ENCODE peak calls at places on chromosomes 4 and X, in nine cellular contexts. F, H, N, E, O, P, W, K and U are unnamed samples.

GRCh38 chrX:137194164-137194563 is 160.4 kb upstream of the GPR101 start:
- DNase-seq in N (peak), F (no peak), E (no peak), O (peak), K (peak), H (peak), P (no peak), W (no peak), U (no peak)

GRCh38 chr4:10260777-10261176 is 144.2 kb upstream of the WDR1 start:
- DNase-seq in K (no peak), F (no peak), W (no peak), H (no peak), N (no peak), O (no peak), P (no peak), E (no peak), U (no peak)

GRCh38 chr4:123443401-123444297 is 47.1 kb downstream of the SPRY1 start:
- DNase-seq in K (peak), F (no peak), P (no peak), H (peak), O (peak), N (no peak), E (no peak), W (no peak), U (peak)

GRCh38 chr4:4569036-4569435 is 27.2 kb upstream of the STX18 start:
- DNase-seq in H (no peak), P (no peak), O (no peak), K (no peak), E (no peak), F (no peak), W (no peak), N (no peak), U (no peak)

GRCh38 chr4:10085386-10085785 is 31.2 kb downstream of the WDR1 start:
- DNase-seq in W (no peak), F (no peak), H (no peak), P (no peak), N (no peak), O (no peak), E (no peak), K (no peak), U (no peak)

GRCh38 chr4:57303012-57303751 is 193.0 kb upstream of the IGFBP7 start:
- DNase-seq in W (no peak), K (no peak), P (no peak), O (peak), N (no peak), H (peak), F (no peak), E (no peak), U (no peak)

GRCh38 chr4:176406297-176406696 is 86.5 kb downstream of the SPCS3 start:
- DNase-seq in F (no peak), K (no peak), W (no peak), H (no peak), O (no peak), N (no peak), P (no peak), E (no peak), U (no peak)

GRCh38 chr4:121876976-121877773 is 6.9 kb upstream of the BBS7 start:
- DNase-seq in E (no peak), F (no peak), O (no peak), P (no peak), N (no peak), W (no peak), H (no peak), K (peak), U (no peak)

GRCh38 chr4:122652379-122652778 is 31.5 kb upstream of the IL21 start:
- DNase-seq in H (peak), K (peak), W (peak), O (peak), P (no peak), F (peak), E (no peak), N (peak), U (no peak)

GRCh38 chr4:32485976-32486375 is 1765.8 kb downstream of the PCDH7 start:
- DNase-seq in E (no peak), P (no peak), W (no peak), N (no peak), O (peak), F (no peak), H (no peak), K (no peak), U (no peak)